ENCODE peak calls at places on chromosome 15, in four cellular contexts. G is keratinocyte, X is GM23338, Q is upper lobe of right lung. K is an unnamed sample.

GRCh38 chr15:100731259-100732156 is 129.1 kb downstream of the ASB7 start:
- DNase-seq in G (no peak), X (no peak), Q (no peak), K (no peak)

GRCh38 chr15:70341566-70341965 is 243.8 kb upstream of the TLE3 start:
- DNase-seq in G (no peak), X (no peak), Q (peak; percentile 36), K (no peak)

GRCh38 chr15:62665449-62665848 is 377.1 kb upstream of the TPM1 start:
- DNase-seq in G (no peak), X (peak; percentile 28), Q (no peak), K (no peak)

GRCh38 chr15:59991919-59992318 is 12.2 kb upstream of the FOXB1 start:
- DNase-seq in G (no peak), X (no peak), Q (no peak), K (no peak)

GRCh38 chr15:94397377-94397776 is 166.0 kb downstream of the MCTP2 start:
- DNase-seq in G (no peak), X (no peak), Q (no peak), K (no peak)

GRCh38 chr15:95405447-95405846 is 925.1 kb upstream of the NR2F2 start:
- DNase-seq in G (no peak), X (no peak), Q (no peak), K (no peak)

GRCh38 chr15:39479916-39480315 is 101.0 kb upstream of the THBS1 start:
- DNase-seq in G (no peak), X (no peak), Q (no peak), K (no peak)

GRCh38 chr15:99212401-99212800 is 37.0 kb downstream of the TTC23 start:
- DNase-seq in G (no peak), X (no peak), Q (no peak), K (no peak)

GRCh38 chr15:66907826-66908502 is 157.4 kb upstream of the SMAD3 start:
- DNase-seq in G (no peak), X (no peak), Q (peak; percentile 74), K (no peak)

GRCh38 chr15:58487724-58488120 is 55.9 kb downstream of the LIPC start:
- DNase-seq in G (no peak), X (no peak), Q (no peak), K (no peak)

GRCh38 chr15:99720533-99720932 is 12.7 kb downstream of the LYSMD4 start:
- DNase-seq in G (no peak), X (no peak), Q (no peak), K (no peak)

GRCh38 chr15:68542771-68543544 is 35.8 kb upstream of the CORO2B start:
- DNase-seq in G (no peak), X (no peak), Q (no peak), K (no peak)

GRCh38 chr15:41989573-41990242 is 17.4 kb upstream of the EHD4 start:
- DNase-seq in G (no peak), X (peak; percentile 87), Q (peak; percentile 92), K (no peak)

GRCh38 chr15:98657721-98658120 is 9.4 kb downstream of the IGF1R start:
- DNase-seq in G (no peak), X (no peak), Q (no peak), K (peak; percentile 51)

GRCh38 chr15:63044645-63045437 is 2.3 kb downstream of the TPM1 start:
- DNase-seq in G (no peak), X (peak; percentile 87), Q (no peak), K (no peak)

GRCh38 chr15:77066961-77067690 is 3.8 kb downstream of the TSPAN3 start:
- DNase-seq in G (no peak), X (no peak), Q (no peak), K (peak; percentile 70)

GRCh38 chr15:99651023-99651807 is 82.0 kb downstream of the LYSMD4 start:
- DNase-seq in G (peak; percentile 13), X (no peak), Q (no peak), K (peak; percentile 24)

GRCh38 chr15:51022206-51022605 is 72.5 kb downstream of the TNFAIP8L3 start:
- DNase-seq in G (no peak), X (no peak), Q (no peak), K (no peak)

GRCh38 chr15:68632101-68632500 is 53.3 kb downstream of the CORO2B start:
- DNase-seq in G (no peak), X (no peak), Q (no peak), K (no peak)

GRCh38 chr15:66077320-66077663 is 176.3 kb downstream of the MEGF11 start:
- DNase-seq in G (no peak), X (no peak), Q (no peak), K (no peak)

GRCh38 chr15:74025436-74025835 is 30.9 kb downstream of the PML start:
- DNase-seq in G (no peak), X (no peak), Q (peak; percentile 20), K (no peak)

GRCh38 chr15:63107895-63108546 is 13.6 kb upstream of the LACTB start:
- DNase-seq in G (no peak), X (no peak), Q (no peak), K (no peak)

GRCh38 chr15:33068531-33068990 is 126.0 kb downstream of the FMN1 start:
- DNase-seq in G (peak; percentile 30), X (peak; percentile 69), Q (peak; percentile 84), K (peak; percentile 71)

GRCh38 chr15:76253851-76254440 is 57.3 kb downstream of the ETFA start:
- DNase-seq in G (no peak), X (peak; percentile 76), Q (no peak), K (no peak)

GRCh38 chr15:75891895-75892294 is 11.8 kb upstream of the FBXO22 start:
- DNase-seq in G (no peak), X (no peak), Q (no peak), K (peak; percentile 18)

GRCh38 chr15:67512140-67512539 is 8.8 kb upstream of the C15orf61 start:
- DNase-seq in G (no peak), X (no peak), Q (no peak), K (no peak)

GRCh38 chr15:63186065-63186464 is 3.3 kb upstream of the RAB8B start:
- DNase-seq in G (peak; percentile 49), X (no peak), Q (no peak), K (peak; percentile 75)

GRCh38 chr15:76932090-76932966 is 779 bp downstream of the RCN2 start:
- DNase-seq in G (no peak), X (peak; percentile 17), Q (no peak), K (no peak)

GRCh38 chr15:36469567-36469966 is 109.9 kb upstream of the CDIN1 start:
- DNase-seq in G (no peak), X (no peak), Q (no peak), K (no peak)

GRCh38 chr15:44710236-44711088 is 661 bp downstream of the PATL2 start:
- DNase-seq in G (no peak), X (peak; percentile 40), Q (no peak), K (no peak)

GRCh38 chr15:98649996-98650870 is 1.9 kb downstream of the IGF1R start:
- DNase-seq in G (no peak), X (peak; percentile 63), Q (peak; percentile 76), K (no peak)

GRCh38 chr15:91790826-91791225 is 62.7 kb upstream of the SLCO3A1 start:
- DNase-seq in G (peak; percentile 21), X (no peak), Q (no peak), K (peak; percentile 79)

GRCh38 chr15:72112111-72112510 is 5.8 kb downstream of the MYO9A start:
- DNase-seq in G (no peak), X (no peak), Q (no peak), K (no peak)

GRCh38 chr15:97200161-97200560 is 760.3 kb upstream of the ARRDC4 start:
- DNase-seq in G (no peak), X (no peak), Q (no peak), K (no peak)

GRCh38 chr15:35450492-35450891 is 95.5 kb downstream of the DPH6 start:
- DNase-seq in G (no peak), X (no peak), Q (no peak), K (peak; percentile 48)
- H3K27ac ChIP-seq in G (no peak overlapping the region), X (no peak overlapping the region), Q (no peak overlapping the region), K (peak overlapping the region; percentile 47)

DNA sequence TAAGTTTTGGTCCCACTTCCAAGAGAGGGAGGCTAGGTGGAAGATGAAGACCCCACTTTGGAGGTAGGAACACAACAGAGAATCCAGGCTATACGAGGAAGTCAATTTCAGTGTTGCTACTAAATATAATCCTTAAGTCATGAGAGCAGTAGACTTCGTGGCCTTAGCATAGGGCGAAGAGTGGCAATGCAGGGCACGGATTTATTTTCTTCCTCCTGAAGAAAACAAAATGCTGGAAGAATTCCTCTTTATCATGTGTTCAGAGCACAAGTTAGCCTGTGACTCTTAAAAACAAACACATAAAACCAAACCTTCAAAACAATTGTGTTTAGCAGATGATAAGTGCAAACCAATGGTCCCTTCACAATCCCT is 19.4 kb downstream of the BCL2L10 start:
- DNase-seq in G (no peak), X (no peak), Q (no peak), K (no peak)
- H3K27ac ChIP-seq in G (peak overlapping the region; percentile 95), X (no peak overlapping the region), Q (no peak overlapping the region), K (peak overlapping the region; percentile 91)

DNA sequence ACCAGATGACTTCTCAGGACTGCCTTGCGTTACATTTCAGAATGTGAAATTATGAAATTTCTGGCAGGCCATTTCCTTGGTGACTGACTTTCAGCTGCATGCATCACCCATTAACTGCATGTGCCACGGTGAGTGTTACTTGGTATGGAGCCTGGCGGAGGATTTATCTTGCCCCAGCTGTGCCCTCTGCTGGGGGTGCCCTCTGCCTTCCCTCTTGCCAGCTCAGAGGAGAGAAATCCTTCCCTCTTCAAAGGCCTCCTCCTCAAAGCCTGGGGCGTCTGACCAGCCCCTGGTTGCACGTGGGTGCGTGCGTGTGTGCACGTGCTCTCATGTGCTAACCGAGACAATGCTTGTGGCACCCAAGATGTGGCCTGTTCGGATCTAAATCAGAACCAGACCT is 57.8 kb upstream of the CTSH start:
- DNase-seq in G (no peak), X (no peak), Q (no peak), K (no peak)
- H3K27ac ChIP-seq in G (no peak overlapping the region), X (no peak overlapping the region), Q (no peak overlapping the region), K (no peak overlapping the region)

GRCh38 chr15:38398134-38398533 is 55.8 kb upstream of the FAM98B start:
- DNase-seq in G (peak; percentile 40), X (no peak), Q (no peak), K (peak; percentile 66)
- H3K27ac ChIP-seq in G (no peak overlapping the region), X (no peak overlapping the region), Q (no peak overlapping the region), K (peak overlapping the region; percentile 42)

GRCh38 chr15:40942337-40942854 is 10.9 kb upstream of the CHAC1 start:
- DNase-seq in G (no peak), X (no peak), Q (no peak), K (no peak)
- H3K27ac ChIP-seq in G (no peak overlapping the region), X (no peak overlapping the region), Q (peak overlapping the region; percentile 90), K (peak overlapping the region; percentile 42)

GRCh38 chr15:93031103-93031464 is 57.9 kb downstream of the RGMA start:
- DNase-seq in G (no peak), X (peak; percentile 30), Q (no peak), K (no peak)

GRCh38 chr15:93028111-93028631 is 60.8 kb downstream of the RGMA start:
- DNase-seq in G (no peak), X (no peak), Q (no peak), K (no peak)

GRCh38 chr15:93028632-93029612 is 60.1 kb downstream of the RGMA start:
- DNase-seq in G (peak; percentile 54), X (no peak), Q (peak; percentile 93), K (peak; percentile 53)

GRCh38 chr15:93029613-93030429 is 59.2 kb downstream of the RGMA start:
- DNase-seq in G (no peak), X (no peak), Q (no peak), K (no peak)

GRCh38 chr15:93030430-93031102 is 58.4 kb downstream of the RGMA start:
- DNase-seq in G (no peak), X (peak; percentile 87), Q (no peak), K (no peak)
- H3K27ac ChIP-seq in G (no peak overlapping the region), X (no peak overlapping the region), Q (peak overlapping the region; percentile 82), K (peak overlapping the region; percentile 76)